ENCODE peak calls at places on chromosomes 6 and 20, in five cellular contexts. Q is kidney, W is tibial artery, Z is upper lobe of left lung, S is cardiac muscle cell. V is an unnamed sample. For H3K36me3, the result is how much of the 10 kb centered on the place peaks cover.

GRCh38 chr20:61449916-61450315 is 197.9 kb downstream of the CDH4 start:
- DNase-seq in Z (no peak), S (no peak), W (no peak), Q (no peak), V (no peak)

GRCh38 chr20:57439432-57439831 is 48.2 kb downstream of the RBM38 start:
- DNase-seq in W (peak), Z (peak), S (no peak), Q (peak), V (peak)

GRCh38 chr20:43442310-43442880 is 15.3 kb upstream of the SRSF6 start:
- DNase-seq in W (no peak), Q (no peak), Z (no peak), S (no peak), V (no peak)

GRCh38 chr6:52672422-52673025 is 1.6 kb downstream of the TMEM14A start:
- DNase-seq in S (no peak), W (no peak), Z (no peak), Q (no peak), V (no peak)

GRCh38 chr6:129641344-129641743 is 68.6 kb downstream of the ARHGAP18 start:
- DNase-seq in Q (no peak), W (no peak), Z (no peak), S (no peak), V (no peak)

GRCh38 chr6:43454290-43455033 is 886 bp downstream of the DLK2 start:
- DNase-seq in S (peak), Z (peak), W (peak), Q (peak), V (peak)

GRCh38 chr6:87656857-87657256 is 45.2 kb downstream of the AKIRIN2 start:
- DNase-seq in Q (no peak), W (no peak), S (no peak), Z (no peak), V (no peak)

GRCh38 chr6:40907198-40907701 is 131.8 kb downstream of the UNC5CL start:
- DNase-seq in Q (peak), S (peak), Z (no peak), W (no peak), V (no peak)

GRCh38 chr6:99282479-99283062 is 66.9 kb downstream of the FAXC start:
- DNase-seq in S (peak), Z (no peak), Q (no peak), W (no peak), V (no peak)

GRCh38 chr6:81996414-81996813 is 243.9 kb upstream of the TENT5A start:
- DNase-seq in W (no peak), Z (no peak), Q (no peak), S (no peak), V (no peak)

GRCh38 chr6:36495086-36495485 is 52.2 kb downstream of the STK38 start:
- DNase-seq in W (no peak), Q (no peak), Z (no peak), S (no peak), V (no peak)

GRCh38 chr6:159980474-159980873 is 11.6 kb downstream of the IGF2R start:
- DNase-seq in Q (no peak), Z (no peak), S (no peak), W (no peak), V (no peak)

GRCh38 chr6:13417954-13418353 is 69.4 kb downstream of the GFOD1 start:
- DNase-seq in Z (peak), Q (no peak), W (no peak), S (no peak), V (no peak)

GRCh38 chr6:81734081-81734480 is 18.4 kb downstream of the TENT5A start:
- DNase-seq in W (no peak), Z (no peak), Q (no peak), S (no peak), V (no peak)

GRCh38 chr6:112372213-112372806 is 25.2 kb downstream of the RFPL4B start:
- DNase-seq in W (no peak), Q (no peak), S (peak), Z (no peak), V (no peak)

GRCh38 chr6:87066449-87067288 is 28.2 kb downstream of the CGA start:
- DNase-seq in S (peak), Q (no peak), W (no peak), Z (no peak), V (no peak)

GRCh38 chr6:124983383-124983782 is 21.1 kb downstream of the RNF217 start:
- DNase-seq in W (no peak), Q (no peak), Z (no peak), S (no peak), V (no peak)

GRCh38 chr6:150306290-150306689 is 62.5 kb upstream of the IYD start:
- DNase-seq in Z (no peak), Q (no peak), S (no peak), W (no peak), V (no peak)

GRCh38 chr6:114783083-114783482 is 440.3 kb upstream of the HS3ST5 start:
- DNase-seq in Z (no peak), W (no peak), Q (no peak), S (no peak), V (no peak)

GRCh38 chr20:32354592-32355416 is 3.3 kb upstream of the ASXL1 start:
- DNase-seq in Z (no peak), S (no peak), W (no peak), Q (no peak), V (no peak)

GRCh38 chr20:58545565-58546195 is 30.5 kb upstream of the APCDD1L start:
- DNase-seq in S (no peak), Q (no peak), W (no peak), Z (no peak), V (no peak)

GRCh38 chr6:30450908-30451818 is 38.1 kb upstream of the HLA-E start:
- DNase-seq in Z (peak), Q (peak), W (peak), S (no peak), V (peak)

DNA sequence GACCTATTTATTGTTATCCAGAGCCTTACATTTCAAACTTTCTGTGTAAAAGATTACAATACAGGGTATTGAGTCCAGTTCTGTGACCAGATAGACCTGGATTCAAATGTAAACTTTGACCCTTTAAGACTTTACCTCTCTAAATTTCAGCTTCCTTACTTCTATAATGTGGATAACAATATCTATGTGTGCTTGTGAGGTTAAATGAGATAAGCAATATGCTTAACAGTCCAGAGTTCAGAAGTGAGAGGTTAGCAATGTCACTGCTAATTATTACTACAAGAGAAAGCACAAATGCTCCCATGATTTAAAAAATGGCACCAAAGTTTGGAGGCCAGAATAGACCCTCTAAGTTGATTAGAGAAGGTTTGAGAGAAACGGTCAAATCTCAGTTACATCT is 27.5 kb downstream of the EPB41L2 start:
- DNase-seq in Z (no peak), Q (no peak), W (no peak), S (no peak), V (no peak)
- H3K27ac ChIP-seq in Z (no peak), Q (no peak), W (no peak), S (no peak), V (no peak)

GRCh38 chr20:59744756-59745155 is 140.4 kb downstream of the PHACTR3 start:
- DNase-seq in Q (no peak), S (no peak), W (no peak), Z (no peak), V (no peak)
- H3K36me3 ChIP-seq in Q (under half), S (under half), W (under half), Z (under half), V (under half)

DNA sequence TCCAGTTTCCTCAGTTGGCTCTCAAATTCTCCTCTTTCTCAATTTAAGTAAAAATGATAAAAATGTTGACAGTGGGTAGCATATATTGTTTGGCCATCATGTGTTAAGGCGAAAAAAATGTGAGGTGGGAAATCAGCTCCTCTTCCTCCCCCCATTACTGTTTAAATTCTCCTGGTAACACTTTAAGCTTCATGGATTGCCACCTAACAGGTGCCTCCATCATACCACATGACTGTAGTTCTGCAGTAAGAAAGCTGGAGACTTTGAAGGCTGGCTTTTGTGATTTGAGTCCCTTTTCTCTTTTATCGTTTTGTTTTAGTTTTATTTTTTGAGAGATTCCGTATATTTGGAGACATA is 1.2 kb downstream of the ZFAND3 start:
- DNase-seq in W (no peak), Z (no peak), Q (no peak), S (peak), V (no peak)
- H3K27ac ChIP-seq in W (peak), Z (peak), Q (peak), S (peak), V (peak)

GRCh38 chr6:74455786-74456185 is 750.1 kb downstream of the COL12A1 start:
- DNase-seq in Q (no peak), W (no peak), S (no peak), Z (no peak), V (no peak)

GRCh38 chr6:74458536-74458935 is 747.3 kb downstream of the COL12A1 start:
- DNase-seq in Q (no peak), Z (no peak), S (no peak), W (no peak), V (no peak)

DNA sequence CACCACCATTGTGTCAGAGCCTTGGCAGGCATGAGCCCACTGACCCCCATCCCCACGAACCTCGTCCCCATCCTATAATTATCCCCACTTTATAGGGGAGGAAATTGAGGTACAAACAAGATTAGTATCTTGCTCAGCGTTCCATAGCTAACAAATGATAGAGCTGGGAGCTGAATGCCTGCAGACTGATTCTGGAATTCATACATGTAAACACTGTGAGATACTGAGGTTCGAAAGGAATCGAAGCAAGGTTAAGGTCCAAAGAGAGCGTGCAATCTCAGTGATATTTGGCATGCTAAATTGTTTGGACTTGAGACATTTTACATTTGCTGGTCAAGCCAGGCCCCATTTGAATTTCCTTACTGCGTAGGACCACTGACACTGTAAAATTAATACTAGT is 746.6 kb downstream of the COL12A1 start:
- DNase-seq in W (no peak), S (no peak), Q (no peak), Z (no peak), V (no peak)
- H3K36me3 ChIP-seq in W (under half), S (under half), Q (under half), Z (under half), V (under half)

GRCh38 chr20:48238326-48238725 is 453.0 kb upstream of the SULF2 start:
- DNase-seq in Z (no peak), S (no peak), Q (no peak), W (no peak), V (peak)

GRCh38 chr20:48241482-48241881 is 456.2 kb upstream of the SULF2 start:
- DNase-seq in S (no peak), Z (no peak), W (no peak), Q (no peak), V (no peak)

GRCh38 chr20:48236001-48236400 is 450.7 kb upstream of the SULF2 start:
- DNase-seq in W (no peak), Z (no peak), S (no peak), Q (no peak), V (no peak)

GRCh38 chr20:48236485-48237055 is 451.3 kb upstream of the SULF2 start:
- DNase-seq in Q (no peak), W (no peak), S (no peak), Z (no peak), V (no peak)

DNA sequence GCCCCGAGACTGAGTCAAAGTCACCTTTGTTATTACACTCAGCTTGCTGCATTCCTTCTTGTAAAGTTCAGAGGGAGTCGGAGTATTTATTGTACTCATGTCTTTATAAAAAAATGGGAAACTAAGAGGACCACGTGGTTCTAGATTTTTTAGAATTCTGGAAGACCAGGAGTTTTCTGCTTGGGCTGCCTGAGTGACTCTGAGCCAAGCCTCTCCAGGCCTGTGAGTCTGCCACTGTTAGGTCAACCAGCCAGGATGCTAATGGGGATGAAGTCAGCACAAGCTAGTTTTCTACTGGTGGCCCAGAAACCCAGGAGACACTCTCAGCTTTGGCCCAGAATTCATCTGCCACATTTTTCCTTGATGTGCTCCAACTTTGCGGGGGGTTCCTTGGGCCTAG is 453.5 kb upstream of the SULF2 start:
- DNase-seq in Z (no peak), W (no peak), Q (no peak), S (no peak), V (no peak)
- H3K27ac ChIP-seq in Z (no peak), W (no peak), Q (peak), S (no peak), V (no peak)

GRCh38 chr20:45366192-45366591 is 3.2 kb downstream of the SYS1 start:
- DNase-seq in Q (no peak), W (no peak), Z (no peak), S (no peak), V (no peak)
- H3K36me3 ChIP-seq in Q (under half), W (under half), Z (under half), S (under half), V (under half)

GRCh38 chr6:3194535-3195376 is 32.7 kb downstream of the TUBB2B start:
- DNase-seq in W (no peak), Z (no peak), Q (no peak), S (peak), V (no peak)
- H3K27ac ChIP-seq in W (no peak), Z (no peak), Q (no peak), S (peak), V (no peak)

DNA sequence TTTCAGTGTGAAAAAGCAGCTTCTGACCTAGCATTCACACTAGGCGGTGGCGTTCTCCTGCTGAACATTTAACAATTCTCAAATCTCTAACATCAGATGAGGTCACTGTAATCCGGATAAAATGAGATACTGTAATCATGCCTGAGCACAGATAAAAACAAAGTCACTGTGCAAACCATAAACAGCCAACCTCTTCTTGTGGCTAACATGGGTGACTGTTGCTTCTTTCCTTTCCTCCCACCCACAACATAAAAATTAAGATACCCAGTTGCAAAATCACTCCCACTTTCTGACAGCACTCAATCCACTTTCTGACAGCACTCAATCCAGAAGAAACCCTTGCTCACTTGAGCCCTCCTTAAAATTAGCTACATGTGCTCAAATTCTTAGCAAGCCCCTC is 11.5 kb upstream of the ALDH8A1 start:
- DNase-seq in Z (no peak), S (no peak), Q (no peak), W (no peak), V (no peak)
- H3K36me3 ChIP-seq in Z (under half), S (under half), Q (under half), W (half or more), V (under half)

DNA sequence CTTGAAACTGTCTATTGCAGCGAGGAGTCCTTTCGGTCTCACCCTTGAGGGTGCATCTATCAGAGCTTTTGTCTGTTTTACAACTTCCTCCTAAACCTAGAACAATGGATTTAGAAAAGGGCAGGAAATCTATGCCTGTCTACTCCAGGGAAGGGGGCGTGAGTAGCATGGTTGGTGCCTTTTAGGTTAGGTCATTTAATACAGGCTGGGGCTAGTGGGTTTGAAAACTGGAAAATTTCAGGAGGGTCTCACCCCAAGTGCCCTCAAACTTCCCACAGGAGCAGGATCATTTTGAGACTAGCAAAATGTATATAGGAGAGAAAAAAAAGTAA is 33.5 kb upstream of the BMP6 start:
- DNase-seq in W (no peak), S (no peak), Z (no peak), Q (no peak), V (no peak)
- H3K27ac ChIP-seq in W (no peak), S (no peak), Z (no peak), Q (no peak), V (no peak)

GRCh38 chr6:106659859-106660258 is 30.5 kb downstream of the QRSL1 start:
- DNase-seq in S (no peak), Z (no peak), Q (no peak), W (no peak), V (no peak)
- H3K36me3 ChIP-seq in S (under half), Z (under half), Q (under half), W (half or more), V (half or more)